ENCODE peak calls at places on chromosome 14, in six cellular contexts. M is activated naive CD8-positive, alpha-beta T cell treated with anti-CD3 and anti-CD28 coated beads, Interleukin-2, amount 50 U/mL, for 24 hours; Z is GM13977; A is kidney tubule cell; R is NCI-H2029; J is NCI-H1105. Y is an unnamed sample.

GRCh38 chr14:83419420-83419819 is 1885.8 kb upstream of the SEL1L start:
- DNase-seq in J (peak), M (no peak), Z (no peak), A (no peak), R (peak), Y (peak)

GRCh38 chr14:53062856-53063255 is 90.3 kb downstream of the DDHD1 start:
- DNase-seq in Z (no peak), M (no peak), J (no peak), A (peak), R (no peak), Y (no peak)

GRCh38 chr14:24298892-24299254 is 707 bp downstream of the DHRS1 start:
- DNase-seq in Z (no peak), J (no peak), A (peak), M (no peak), R (no peak), Y (no peak)

GRCh38 chr14:26765301-26765700 is 167.5 kb upstream of the NOVA1 start:
- DNase-seq in J (no peak), Z (no peak), M (no peak), A (no peak), R (no peak), Y (no peak)

GRCh38 chr14:103385994-103386491 is 828 bp downstream of the MARK3 start:
- DNase-seq in A (peak), M (peak), Z (no peak), R (no peak), J (no peak), Y (no peak)

GRCh38 chr14:101823081-101823480 is 61.6 kb downstream of the PPP2R5C start:
- DNase-seq in R (no peak), A (no peak), J (no peak), M (no peak), Z (no peak), Y (no peak)

GRCh38 chr14:68535404-68536024 is 257.4 kb downstream of the ZFP36L1 start:
- DNase-seq in M (no peak), Z (no peak), A (peak), J (no peak), R (no peak), Y (no peak)

GRCh38 chr14:77305696-77306095 is 15.0 kb downstream of the POMT2 start:
- DNase-seq in Z (no peak), A (no peak), M (no peak), J (no peak), R (no peak), Y (no peak)

GRCh38 chr14:68651075-68651474 is 141.8 kb downstream of the ZFP36L1 start:
- DNase-seq in Z (no peak), J (no peak), R (no peak), A (no peak), M (no peak), Y (no peak)

GRCh38 chr14:102485693-102486512 is 23.7 kb downstream of the ANKRD9 start:
- DNase-seq in Z (no peak), A (no peak), R (no peak), M (no peak), J (no peak), Y (no peak)

GRCh38 chr14:92819011-92819410 is 24.9 kb downstream of the GOLGA5 start:
- DNase-seq in R (no peak), M (no peak), A (no peak), Z (no peak), J (no peak), Y (no peak)

GRCh38 chr14:77790566-77791224 is 9.2 kb upstream of the ADCK1 start:
- DNase-seq in A (no peak), Z (no peak), R (no peak), J (no peak), M (no peak), Y (no peak)

GRCh38 chr14:68791078-68791983 is 1.5 kb downstream of the ZFP36L1 start:
- DNase-seq in Z (no peak), J (peak), M (no peak), R (no peak), A (peak), Y (no peak)

GRCh38 chr14:104226421-104227385 is 88.3 kb downstream of the KIF26A start:
- DNase-seq in M (no peak), Z (no peak), A (no peak), R (no peak), J (no peak), Y (no peak)

GRCh38 chr14:96676161-96676560 is 121.0 kb upstream of the VRK1 start:
- DNase-seq in M (no peak), Z (no peak), R (no peak), A (peak), J (no peak), Y (no peak)